ENCODE peak calls at places on chromosomes 6 and 20, in four cellular contexts. P is endothelial cell of umbilical vein, M is sigmoid colon, S is SK-N-SH. Q is an unnamed sample.

GRCh38 chr20:14418441-14418840 is 81.0 kb upstream of the FLRT3 start:
- DNase-seq in P (no peak), M (no peak), S (no peak), Q (no peak)

GRCh38 chr6:24460966-24461365 is 28.4 kb downstream of the GPLD1 start:
- DNase-seq in P (no peak), M (no peak), S (no peak), Q (no peak)

GRCh38 chr6:12233693-12234551 is 56.2 kb upstream of the EDN1 start:
- DNase-seq in P (peak; percentile 86), M (no peak), S (peak; percentile 52), Q (peak; percentile 71)

GRCh38 chr6:13908955-13909381 is 15.8 kb upstream of the RNF182 start:
- DNase-seq in P (peak; percentile 67), M (peak; percentile 71), S (peak; percentile 78), Q (peak; percentile 45)

GRCh38 chr20:4905195-4905594 is 96.1 kb downstream of the SLC23A2 start:
- DNase-seq in P (no peak), M (no peak), S (no peak), Q (no peak)

GRCh38 chr20:58616411-58616810 is 34.7 kb upstream of the STX16 start:
- DNase-seq in P (no peak), M (no peak), S (no peak), Q (no peak)

GRCh38 chr6:53795702-53796450 is 1.1 kb downstream of the LRRC1 start:
- DNase-seq in P (peak; percentile 49), M (peak; percentile 83), S (peak; percentile 30), Q (peak; percentile 36)

GRCh38 chr20:50438986-50439407 is 71.2 kb upstream of the PTPN1 start:
- DNase-seq in P (no peak), M (no peak), S (no peak), Q (no peak)

GRCh38 chr6:111190637-111191036 is 103.3 kb downstream of the SLC16A10 start:
- DNase-seq in P (no peak), M (no peak), S (no peak), Q (no peak)

GRCh38 chr20:56630506-56631317 is 1.6 kb downstream of the TFAP2C start:
- DNase-seq in P (no peak), M (no peak), S (peak; percentile 28), Q (peak; percentile 24)

GRCh38 chr6:33714385-33715040 is 3.0 kb upstream of the UQCC2 start:
- DNase-seq in P (no peak), M (no peak), S (no peak), Q (no peak)

GRCh38 chr6:86526238-86526637 is 411.1 kb upstream of the HTR1E start:
- DNase-seq in P (no peak), M (no peak), S (no peak), Q (no peak)

GRCh38 chr20:37562695-37563480 is 35.2 kb upstream of the BLCAP start:
- DNase-seq in P (no peak), M (no peak), S (no peak), Q (no peak)

GRCh38 chr6:159106627-159107241 is 61.9 kb upstream of the TAGAP start:
- DNase-seq in P (peak; percentile 55), M (no peak), S (no peak), Q (peak; percentile 50)

GRCh38 chr6:36320475-36320874 is 16.2 kb downstream of the BNIP5 start:
- DNase-seq in P (no peak), M (no peak), S (no peak), Q (no peak)

GRCh38 chr6:116695398-116695797 is 14.4 kb downstream of the KPNA5 start:
- DNase-seq in P (no peak), M (no peak), S (no peak), Q (no peak)

GRCh38 chr20:15475483-15475882 is 1097.8 kb downstream of the KIF16B start:
- DNase-seq in P (no peak), M (no peak), S (peak; percentile 23), Q (peak; percentile 46)

GRCh38 chr20:8218861-8219260 is 86.8 kb downstream of the PLCB1 start:
- DNase-seq in P (no peak), M (no peak), S (no peak), Q (no peak)

GRCh38 chr6:33746036-33746600 is 587 bp downstream of the IP6K3 start:
- DNase-seq in P (no peak), M (peak; percentile 96), S (peak; percentile 63), Q (no peak)

GRCh38 chr20:22716824-22717351 is 132.5 kb upstream of the FOXA2 start:
- DNase-seq in P (peak; percentile 68), M (no peak), S (no peak), Q (no peak)

GRCh38 chr6:125951323-125951722 is 5.2 kb upstream of the HINT3 start:
- DNase-seq in P (no peak), M (no peak), S (no peak), Q (no peak)

GRCh38 chr20:50645253-50646068 is 45.9 kb downstream of the RIPOR3 start:
- DNase-seq in P (peak; percentile 55), M (peak; percentile 97), S (no peak), Q (peak; percentile 51)

GRCh38 chr6:159541296-159541695 is 151.7 kb downstream of the SOD2 start:
- DNase-seq in P (no peak), M (no peak), S (no peak), Q (no peak)

GRCh38 chr6:163383912-163384311 is 30.6 kb upstream of the QKI start:
- DNase-seq in P (no peak), M (no peak), S (no peak), Q (no peak)

GRCh38 chr6:169362501-169363121 is 109.0 kb upstream of the THBS2 start:
- DNase-seq in P (no peak), M (no peak), S (no peak), Q (no peak)

GRCh38 chr6:81561071-81561564 is 191.4 kb downstream of the TENT5A start:
- DNase-seq in P (no peak), M (no peak), S (no peak), Q (no peak)

GRCh38 chr20:49290608-49291191 is 12.8 kb upstream of the ZNFX1 start:
- DNase-seq in P (no peak), M (no peak), S (no peak), Q (no peak)

GRCh38 chr20:44005661-44006060 is 91.0 kb downstream of the TOX2 start:
- DNase-seq in P (no peak), M (no peak), S (no peak), Q (no peak)

GRCh38 chr6:154937306-154938244 is 57.5 kb upstream of the TIAM2 start:
- DNase-seq in P (peak; percentile 59), M (no peak), S (no peak), Q (no peak)

GRCh38 chr6:20811112-20811746 is 277.0 kb downstream of the CDKAL1 start:
- DNase-seq in P (peak; percentile 95), M (no peak), S (no peak), Q (no peak)

GRCh38 chr6:27238010-27238983 is 9.2 kb upstream of the PRSS16 start:
- DNase-seq in P (peak; percentile 10), M (no peak), S (no peak), Q (no peak)

GRCh38 chr20:46058656-46059281 is 29.8 kb downstream of the SLC12A5 start:
- DNase-seq in P (no peak), M (peak; percentile 61), S (no peak), Q (no peak)

GRCh38 chr20:2559641-2560040 is 23.3 kb downstream of the TMC2 start:
- DNase-seq in P (no peak), M (no peak), S (no peak), Q (no peak)

GRCh38 chr6:154653385-154653784 is 79.8 kb upstream of the SCAF8 start:
- DNase-seq in P (no peak), M (no peak), S (no peak), Q (no peak)

GRCh38 chr20:20017852-20018245 is 687 bp downstream of the NAA20 start:
- DNase-seq in P (peak; percentile 27), M (no peak), S (no peak), Q (no peak)

GRCh38 chr20:20014659-20015058 is 2.5 kb upstream of the NAA20 start:
- DNase-seq in P (peak; percentile 45), M (no peak), S (no peak), Q (peak; percentile 34)

GRCh38 chr20:20018366-20018765 is 1.2 kb downstream of the NAA20 start:
- DNase-seq in P (no peak), M (no peak), S (no peak), Q (no peak)

GRCh38 chr20:20019123-20019522 is 2.0 kb downstream of the NAA20 start:
- DNase-seq in P (no peak), M (no peak), S (no peak), Q (no peak)

DNA sequence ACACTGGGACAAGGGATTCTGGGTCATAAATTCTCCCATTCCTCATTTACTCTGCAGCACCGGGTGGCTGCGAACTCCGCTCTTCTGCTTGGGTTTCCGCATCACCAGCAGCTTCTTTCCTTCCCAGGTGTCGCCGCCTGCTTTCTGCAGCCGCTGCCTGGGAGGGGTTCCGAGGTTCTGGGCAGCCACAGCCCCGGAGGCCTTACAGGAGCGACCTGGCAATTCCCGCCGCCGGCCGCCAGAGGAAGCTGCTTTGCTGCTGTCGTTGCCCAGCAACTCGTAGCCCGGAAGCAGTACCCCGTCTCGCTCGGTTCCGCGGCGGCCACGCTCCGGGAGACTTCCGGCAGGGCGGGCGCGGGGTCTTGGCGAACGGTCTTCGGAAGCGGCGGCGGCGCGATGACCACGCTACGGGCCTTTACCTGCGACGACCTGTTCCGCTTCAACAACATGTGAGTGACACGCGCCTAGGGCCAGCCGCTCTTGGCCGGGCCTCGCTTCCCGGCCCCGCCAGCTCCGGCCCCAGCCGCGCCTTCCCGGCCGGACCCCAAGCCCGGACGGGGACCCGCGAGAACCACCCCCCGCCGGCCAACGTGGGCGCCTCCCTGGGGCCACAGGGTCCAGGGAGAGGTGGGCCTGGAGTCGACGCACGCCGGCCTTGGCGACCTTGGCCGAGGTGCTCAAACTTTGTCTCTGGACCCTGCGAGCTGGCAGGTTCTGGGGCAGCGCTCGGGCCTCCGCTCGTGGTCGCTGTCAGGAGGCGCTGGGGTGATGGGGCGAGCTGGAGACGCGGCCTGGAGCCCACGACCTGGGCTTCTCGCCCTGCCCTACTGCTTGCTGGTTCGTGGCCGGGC is at the start of gene NAA20:
- DNase-seq in P (peak; percentile 92), M (peak; percentile 97), S (peak; percentile 94), Q (peak; percentile 94)
- TF ChIP-seq POLR2AphosphoS5 in P (peak; percentile 61), M (no peak), S (peak; percentile 59), Q (peak; percentile 89)

GRCh38 chr20:59644371-59644939 is 40.1 kb downstream of the PHACTR3 start:
- DNase-seq in P (no peak), M (peak; percentile 20), S (no peak), Q (no peak)

GRCh38 chr20:59645761-59646171 is 41.4 kb downstream of the PHACTR3 start:
- DNase-seq in P (no peak), M (peak; percentile 52), S (no peak), Q (no peak)

GRCh38 chr20:59643616-59644061 is 39.3 kb downstream of the PHACTR3 start:
- DNase-seq in P (no peak), M (peak; percentile 35), S (no peak), Q (no peak)

GRCh38 chr20:59646487-59646886 is 42.1 kb downstream of the PHACTR3 start:
- DNase-seq in P (no peak), M (peak; percentile 18), S (no peak), Q (no peak)

GRCh38 chr20:59645316-59645715 is 41.0 kb downstream of the PHACTR3 start:
- DNase-seq in P (no peak), M (peak; percentile 21), S (no peak), Q (no peak)
- H3K27ac ChIP-seq in P (no peak overlapping the region), M (no peak overlapping the region), S (no peak overlapping the region), Q (no peak overlapping the region)

GRCh38 chr6:38580030-38580429 is 59.7 kb downstream of the BTBD9 start:
- DNase-seq in P (no peak), M (no peak), S (no peak), Q (no peak)
- TF ChIP-seq POLR2AphosphoS5 in P (no peak), M (no peak), S (no peak), Q (no peak)

GRCh38 chr6:148616811-148617210 is 130.0 kb upstream of the UST start:
- DNase-seq in P (no peak), M (no peak), S (no peak), Q (no peak)
- H3K27ac ChIP-seq in P (no peak overlapping the region), M (no peak overlapping the region), S (no peak overlapping the region), Q (no peak overlapping the region)

GRCh38 chr6:98118357-98119045 is 715.9 kb upstream of the POU3F2 start:
- DNase-seq in P (no peak), M (no peak), S (no peak), Q (no peak)
- TF ChIP-seq POLR2AphosphoS5 in P (no peak), M (no peak), S (no peak), Q (no peak)

Q was measured in prostate gland.